ENCODE peak calls at places on chromosomes 2 and 18, in ten cellular contexts. K is cardiac muscle cell; G is heart left ventricle; V is IMR-90; F is AG09309; W is HAP-1; P is A549; D is naive thymus-derived CD4-positive, alpha-beta T cell; A is fibroblast of mammary gland; H is WERI-Rb-1. N is an unnamed sample.

GRCh38 chr2:54058449-54058848 is 57.0 kb upstream of the ACYP2 start:
- DNase-seq in V (no peak), F (no peak), W (no peak), P (no peak), K (no peak), G (no peak), A (no peak), H (no peak), D (no peak), N (no peak)

GRCh38 chr2:25895046-25895445 is 16.8 kb upstream of the ASXL2 start:
- DNase-seq in P (no peak), D (no peak), G (no peak), F (no peak), A (no peak), W (no peak), K (no peak), V (no peak), H (peak), N (no peak)

GRCh38 chr18:26133652-26134051 is at the start of gene PSMA8:
- DNase-seq in A (no peak), G (peak), H (no peak), F (no peak), V (no peak), D (peak), P (no peak), K (no peak), W (no peak), N (no peak)

GRCh38 chr2:240351088-240351741 is 84.2 kb upstream of the GPC1 start:
- DNase-seq in H (no peak), D (no peak), P (no peak), V (no peak), G (no peak), K (peak), F (no peak), W (no peak), A (peak), N (no peak)

GRCh38 chr18:78239090-78239457 is 740.5 kb upstream of the SALL3 start:
- DNase-seq in K (no peak), F (no peak), P (no peak), A (no peak), W (no peak), H (no peak), V (no peak), G (no peak), D (no peak), N (no peak)

GRCh38 chr2:66888791-66889631 is 454.1 kb downstream of the MEIS1 start:
- DNase-seq in H (no peak), W (no peak), P (no peak), A (peak), V (peak), F (peak), D (no peak), K (no peak), G (peak), N (no peak)

GRCh38 chr2:223095207-223095606 is 43.2 kb downstream of the KCNE4 start:
- DNase-seq in G (no peak), P (no peak), A (no peak), F (no peak), K (no peak), V (no peak), W (no peak), D (no peak), H (no peak), N (no peak)

GRCh38 chr2:155368934-155369333 is 670.4 kb downstream of the KCNJ3 start:
- DNase-seq in A (peak), W (peak), F (no peak), D (peak), P (no peak), V (peak), G (no peak), K (peak), H (no peak), N (no peak)

GRCh38 chr2:108412995-108413726 is 35.4 kb downstream of the SULT1C4 start:
- DNase-seq in V (peak), P (peak), W (no peak), H (no peak), K (no peak), F (peak), A (peak), D (no peak), G (no peak), N (no peak)

GRCh38 chr2:229096667-229097066 is 174.4 kb downstream of the PID1 start:
- DNase-seq in K (no peak), P (no peak), V (no peak), W (no peak), A (no peak), G (no peak), H (no peak), F (no peak), D (no peak), N (no peak)

GRCh38 chr2:197613509-197613987 is 61.8 kb downstream of the RFTN2 start:
- DNase-seq in V (peak), H (no peak), K (no peak), A (peak), P (no peak), D (no peak), G (no peak), W (peak), F (no peak), N (no peak)

GRCh38 chr18:43662657-43663056 is 385.4 kb upstream of the SYT4 start:
- DNase-seq in F (peak), K (peak), A (peak), W (no peak), G (no peak), P (no peak), H (no peak), V (peak), D (no peak), N (no peak)

GRCh38 chr2:45458909-45459563 is 152.0 kb downstream of the SRBD1 start:
- DNase-seq in G (peak), A (peak), F (no peak), V (peak), D (no peak), K (peak), W (no peak), P (peak), H (no peak), N (peak)

GRCh38 chr2:62794791-62795190 is 89.3 kb downstream of the EHBP1 start:
- DNase-seq in P (no peak), H (no peak), A (peak), V (peak), G (no peak), D (no peak), K (no peak), F (no peak), W (peak), N (no peak)

GRCh38 chr2:241991236-241991635 is 121.7 kb downstream of the RTP5 start:
- DNase-seq in A (no peak), D (no peak), H (no peak), W (no peak), F (no peak), G (no peak), V (no peak), P (no peak), K (no peak), N (no peak)

GRCh38 chr2:17672583-17673317 is 80.9 kb downstream of the SMC6 start:
- DNase-seq in F (peak), P (peak), A (peak), D (no peak), K (no peak), H (no peak), W (no peak), V (peak), G (no peak), N (no peak)

GRCh38 chr18:76616373-76616772 is 121.3 kb upstream of the ZNF516 start:
- DNase-seq in A (no peak), H (no peak), F (no peak), G (no peak), D (no peak), P (no peak), W (no peak), K (no peak), V (no peak), N (no peak)

GRCh38 chr18:6875764-6876163 is 146.2 kb downstream of the ARHGAP28 start:
- DNase-seq in P (no peak), A (no peak), W (no peak), F (no peak), V (no peak), D (no peak), G (no peak), K (no peak), H (no peak), N (no peak)

GRCh38 chr2:105789745-105790466 is 45.2 kb downstream of the NCK2 start:
- DNase-seq in A (peak), V (peak), W (no peak), K (no peak), F (no peak), P (no peak), D (peak), G (peak), H (no peak), N (no peak)

GRCh38 chr2:120305296-120305695 is 40.6 kb upstream of the INHBB start:
- DNase-seq in D (no peak), V (no peak), G (no peak), W (no peak), H (peak), K (peak), F (no peak), A (no peak), P (peak), N (no peak)

GRCh38 chr2:174026122-174026845 is 61.1 kb upstream of the SP3 start:
- DNase-seq in P (no peak), G (no peak), K (no peak), A (peak), V (peak), D (no peak), W (no peak), H (no peak), F (no peak), N (no peak)

GRCh38 chr2:20955277-20956026 is 88.4 kb downstream of the APOB start:
- DNase-seq in D (no peak), P (no peak), H (no peak), V (no peak), F (no peak), A (no peak), G (no peak), K (no peak), W (no peak), N (no peak)

GRCh38 chr2:23549821-23550535 is 165.0 kb downstream of the KLHL29 start:
- DNase-seq in F (no peak), P (no peak), K (no peak), W (no peak), D (no peak), A (no peak), H (no peak), G (no peak), V (peak), N (no peak)

GRCh38 chr2:206343816-206344215 is 69.4 kb downstream of the ZDBF2 start:
- DNase-seq in A (no peak), H (no peak), K (no peak), D (no peak), G (no peak), V (no peak), P (no peak), W (no peak), F (no peak), N (no peak)

GRCh38 chr2:168188011-168188410 is 59.4 kb downstream of the STK39 start:
- DNase-seq in W (no peak), G (no peak), F (no peak), D (no peak), V (no peak), P (no peak), K (no peak), H (peak), A (no peak), N (no peak)

GRCh38 chr2:222750533-222750932 is 79.1 kb downstream of the MOGAT1 start:
- DNase-seq in V (no peak), A (no peak), D (no peak), G (no peak), F (no peak), P (no peak), W (peak), K (no peak), H (no peak), N (no peak)

GRCh38 chr2:10526281-10526680 is 78.2 kb upstream of the ODC1 start:
- DNase-seq in A (no peak), H (no peak), F (no peak), K (no peak), D (no peak), W (no peak), V (no peak), P (no peak), G (no peak), N (no peak)

GRCh38 chr2:191476901-191477300 is 201.0 kb upstream of the NABP1 start:
- DNase-seq in H (no peak), V (no peak), P (no peak), D (no peak), W (no peak), K (no peak), G (no peak), F (no peak), A (no peak), N (no peak)

GRCh38 chr2:191478754-191479679 is 198.9 kb upstream of the NABP1 start:
- DNase-seq in W (peak), P (no peak), V (peak), A (peak), G (peak), D (no peak), K (peak), F (peak), H (peak), N (peak)

GRCh38 chr2:191486584-191487320 is 191.2 kb upstream of the NABP1 start:
- DNase-seq in V (peak), H (no peak), A (peak), K (no peak), F (peak), G (peak), P (no peak), D (no peak), W (no peak), N (no peak)

GRCh38 chr2:191479680-191480023 is 198.3 kb upstream of the NABP1 start:
- DNase-seq in G (no peak), D (no peak), P (no peak), F (no peak), H (no peak), A (no peak), K (no peak), V (no peak), W (no peak), N (no peak)

GRCh38 chr2:191481305-191482075 is 196.4 kb upstream of the NABP1 start:
- DNase-seq in P (no peak), F (no peak), G (no peak), K (no peak), W (no peak), A (peak), V (no peak), D (no peak), H (no peak), N (no peak)
- H3K4me3 ChIP-seq in P (no peak), F (no peak), G (no peak), K (no peak), W (no peak), A (no peak), V (no peak), D (no peak), H (no peak), N (no peak)

GRCh38 chr2:40202798-40203400 is 249.0 kb downstream of the SLC8A1 start:
- DNase-seq in G (no peak), W (no peak), K (no peak), D (no peak), H (peak), V (peak), P (no peak), F (no peak), A (peak), N (no peak)
- H3K4me3 ChIP-seq in G (no peak), W (no peak), K (no peak), D (no peak), H (no peak), V (no peak), P (no peak), F (no peak), A (no peak), N (no peak)

GRCh38 chr2:209696836-209697711 is 74.6 kb upstream of the UNC80 start:
- DNase-seq in H (no peak), F (no peak), D (no peak), A (no peak), V (no peak), G (no peak), P (no peak), W (peak), K (no peak), N (no peak)
- H3K4me3 ChIP-seq in H (no peak), F (no peak), D (no peak), A (no peak), V (no peak), G (no peak), P (no peak), W (no peak), K (no peak), N (no peak)

GRCh38 chr2:175074478-175074877 is 69.3 kb upstream of the CHN1 start:
- DNase-seq in H (no peak), D (no peak), K (no peak), F (no peak), A (no peak), V (no peak), G (no peak), P (no peak), W (no peak), N (no peak)
- H3K4me3 ChIP-seq in H (no peak), D (no peak), K (no peak), F (no peak), A (no peak), V (no peak), G (no peak), P (no peak), W (no peak), N (no peak)

GRCh38 chr2:69945900-69946299 is 15.5 kb downstream of the ASPRV1 start:
- DNase-seq in P (no peak), H (no peak), D (no peak), V (no peak), F (no peak), A (no peak), G (no peak), W (no peak), K (no peak), N (peak)
- H3K4me3 ChIP-seq in P (no peak), H (no peak), D (no peak), V (no peak), F (no peak), A (no peak), G (no peak), W (no peak), K (no peak), N (no peak)

DNA sequence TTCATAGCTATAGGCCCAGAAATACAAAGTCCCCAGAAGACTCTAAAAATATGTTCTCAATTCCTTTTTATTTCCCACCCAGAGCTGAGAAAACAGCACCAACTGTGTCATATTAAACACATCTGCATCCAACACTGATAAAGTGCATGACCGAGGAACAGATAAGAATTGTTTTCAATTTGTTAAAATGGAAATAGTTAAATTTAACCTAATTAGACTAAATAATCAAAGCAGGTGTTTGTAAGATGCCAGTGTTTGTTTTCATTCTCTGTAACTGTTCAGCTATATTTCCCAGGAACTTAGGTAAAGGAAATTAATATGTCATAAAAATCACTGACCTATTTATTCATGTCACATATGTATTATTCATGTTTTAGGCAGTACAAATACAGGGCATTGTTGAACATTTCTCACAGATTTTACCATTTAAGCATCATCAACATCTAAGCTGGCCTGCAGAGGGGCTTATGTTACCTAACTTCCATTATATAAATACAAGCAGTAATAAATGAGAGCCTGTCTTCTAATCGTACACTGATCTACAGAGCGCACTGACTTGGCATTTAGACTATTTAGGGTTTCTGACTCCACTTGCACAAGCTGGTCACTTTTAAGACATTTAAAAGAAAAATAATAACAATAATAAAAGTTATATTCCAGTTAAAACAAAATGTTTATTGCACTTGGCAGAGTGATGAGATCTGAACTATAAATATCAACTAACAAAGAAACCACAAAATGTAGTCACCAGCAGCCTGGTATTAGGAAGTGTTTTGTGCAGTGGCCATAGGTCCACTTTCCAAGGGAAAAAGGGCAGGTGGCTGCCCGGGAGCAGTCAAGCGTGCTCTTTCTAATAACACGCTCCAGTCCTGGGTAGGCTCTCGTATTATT is 86.6 kb upstream of the ZFP36L2 start:
- DNase-seq in D (no peak), K (no peak), H (no peak), F (peak), G (no peak), V (peak), A (peak), P (no peak), W (no peak), N (no peak)
- H3K4me3 ChIP-seq in D (no peak), K (no peak), H (no peak), F (no peak), G (no peak), V (no peak), A (no peak), P (no peak), W (no peak), N (no peak)

GRCh38 chr2:177255227-177255601 is 9.3 kb downstream of the NFE2L2 start:
- DNase-seq in G (no peak), K (no peak), F (no peak), A (no peak), W (no peak), H (no peak), V (no peak), P (no peak), D (no peak), N (no peak)
- H3K4me3 ChIP-seq in G (no peak), K (no peak), F (no peak), A (no peak), W (no peak), H (no peak), V (no peak), P (peak), D (no peak), N (no peak)